ENCODE peak calls at places on chromosomes 6 and 20, in eight cellular contexts. One of them, this sample, is unnamed.

GRCh38 chr20:3680701-3681351 is 984 bp downstream of the ADAM33 start:
- DNase-seq in A549: no peak
- DNase-seq in astrocyte: no peak
- DNase-seq in endothelial cell of umbilical vein: no peak
- DNase-seq in pancreas: no peak
- DNase-seq in MM.1S: no peak
- DNase-seq in hepatocyte: no peak
- DNase-seq in fibroblast of mammary gland: no peak
- DNase-seq in this sample: no peak

GRCh38 chr6:99802396-99803031 is 191.5 kb downstream of the MCHR2 start:
- DNase-seq in A549: no peak
- DNase-seq in astrocyte: no peak
- DNase-seq in endothelial cell of umbilical vein: no peak
- DNase-seq in pancreas: no peak
- DNase-seq in MM.1S: no peak
- DNase-seq in hepatocyte: no peak
- DNase-seq in fibroblast of mammary gland: no peak
- DNase-seq in this sample: no peak

GRCh38 chr6:31690231-31691077 is 9.6 kb upstream of the LY6G5C start:
- DNase-seq in A549: no peak
- DNase-seq in astrocyte: no peak
- DNase-seq in endothelial cell of umbilical vein: peak
- DNase-seq in pancreas: no peak
- DNase-seq in MM.1S: no peak
- DNase-seq in hepatocyte: peak
- DNase-seq in fibroblast of mammary gland: no peak
- DNase-seq in this sample: no peak

GRCh38 chr6:26233608-26234420 is 131.2 kb upstream of the BTN3A2 start:
- DNase-seq in A549: peak
- DNase-seq in astrocyte: peak
- DNase-seq in endothelial cell of umbilical vein: peak
- DNase-seq in pancreas: peak
- DNase-seq in MM.1S: peak
- DNase-seq in hepatocyte: no peak
- DNase-seq in fibroblast of mammary gland: no peak
- DNase-seq in this sample: peak

GRCh38 chr20:36094497-36094896 is 60.0 kb upstream of the EPB41L1 start:
- DNase-seq in A549: peak
- DNase-seq in astrocyte: peak
- DNase-seq in endothelial cell of umbilical vein: peak
- DNase-seq in pancreas: no peak
- DNase-seq in MM.1S: no peak
- DNase-seq in hepatocyte: no peak
- DNase-seq in fibroblast of mammary gland: peak
- DNase-seq in this sample: no peak

GRCh38 chr20:49603209-49603627 is 35.3 kb upstream of the PTGIS start:
- DNase-seq in A549: peak
- DNase-seq in astrocyte: peak
- DNase-seq in endothelial cell of umbilical vein: peak
- DNase-seq in pancreas: no peak
- DNase-seq in MM.1S: no peak
- DNase-seq in hepatocyte: peak
- DNase-seq in fibroblast of mammary gland: peak
- DNase-seq in this sample: no peak

GRCh38 chr6:43712590-43712989 is 25.0 kb upstream of the MRPS18A start:
- DNase-seq in A549: no peak
- DNase-seq in astrocyte: no peak
- DNase-seq in endothelial cell of umbilical vein: no peak
- DNase-seq in pancreas: no peak
- DNase-seq in MM.1S: no peak
- DNase-seq in hepatocyte: no peak
- DNase-seq in fibroblast of mammary gland: no peak
- DNase-seq in this sample: no peak

GRCh38 chr20:22861231-22861980 is 173.7 kb upstream of the SSTR4 start:
- DNase-seq in A549: no peak
- DNase-seq in astrocyte: no peak
- DNase-seq in endothelial cell of umbilical vein: peak
- DNase-seq in pancreas: no peak
- DNase-seq in MM.1S: no peak
- DNase-seq in hepatocyte: no peak
- DNase-seq in fibroblast of mammary gland: peak
- DNase-seq in this sample: no peak

GRCh38 chr6:39688494-39688893 is 36.7 kb downstream of the KIF6 start:
- DNase-seq in A549: no peak
- DNase-seq in astrocyte: peak
- DNase-seq in endothelial cell of umbilical vein: no peak
- DNase-seq in pancreas: no peak
- DNase-seq in MM.1S: no peak
- DNase-seq in hepatocyte: no peak
- DNase-seq in fibroblast of mammary gland: peak
- DNase-seq in this sample: no peak

GRCh38 chr6:32883789-32884188 is 29.8 kb downstream of the PSMB9 start:
- DNase-seq in A549: no peak
- DNase-seq in astrocyte: peak
- DNase-seq in endothelial cell of umbilical vein: no peak
- DNase-seq in pancreas: no peak
- DNase-seq in MM.1S: no peak
- DNase-seq in hepatocyte: peak
- DNase-seq in fibroblast of mammary gland: peak
- DNase-seq in this sample: no peak

GRCh38 chr6:123546537-123546936 is 90.2 kb downstream of the TRDN start:
- DNase-seq in A549: no peak
- DNase-seq in astrocyte: no peak
- DNase-seq in endothelial cell of umbilical vein: no peak
- DNase-seq in pancreas: no peak
- DNase-seq in MM.1S: no peak
- DNase-seq in hepatocyte: no peak
- DNase-seq in fibroblast of mammary gland: no peak
- DNase-seq in this sample: no peak

GRCh38 chr20:10505320-10506226 is 70.5 kb downstream of the SLX4IP start:
- DNase-seq in A549: no peak
- DNase-seq in astrocyte: no peak
- DNase-seq in endothelial cell of umbilical vein: no peak
- DNase-seq in pancreas: no peak
- DNase-seq in MM.1S: no peak
- DNase-seq in hepatocyte: peak
- DNase-seq in fibroblast of mammary gland: peak
- DNase-seq in this sample: no peak

GRCh38 chr6:170291271-170292110 is 613 bp upstream of the DLL1 start:
- DNase-seq in A549: no peak
- DNase-seq in astrocyte: no peak
- DNase-seq in endothelial cell of umbilical vein: peak
- DNase-seq in pancreas: no peak
- DNase-seq in MM.1S: no peak
- DNase-seq in hepatocyte: peak
- DNase-seq in fibroblast of mammary gland: no peak
- DNase-seq in this sample: no peak

GRCh38 chr20:12928755-12929401 is 79.9 kb upstream of the SPTLC3 start:
- DNase-seq in A549: peak
- DNase-seq in astrocyte: peak
- DNase-seq in endothelial cell of umbilical vein: peak
- DNase-seq in pancreas: no peak
- DNase-seq in MM.1S: no peak
- DNase-seq in hepatocyte: no peak
- DNase-seq in fibroblast of mammary gland: peak
- DNase-seq in this sample: no peak

GRCh38 chr20:24762791-24763350 is 186.2 kb upstream of the CST7 start:
- DNase-seq in A549: no peak
- DNase-seq in astrocyte: no peak
- DNase-seq in endothelial cell of umbilical vein: no peak
- DNase-seq in pancreas: peak
- DNase-seq in MM.1S: no peak
- DNase-seq in hepatocyte: no peak
- DNase-seq in fibroblast of mammary gland: no peak
- DNase-seq in this sample: no peak

GRCh38 chr6:81767163-81768000 is 14.9 kb upstream of the TENT5A start:
- DNase-seq in A549: peak
- DNase-seq in astrocyte: peak
- DNase-seq in endothelial cell of umbilical vein: no peak
- DNase-seq in pancreas: no peak
- DNase-seq in MM.1S: no peak
- DNase-seq in hepatocyte: no peak
- DNase-seq in fibroblast of mammary gland: peak
- DNase-seq in this sample: no peak
- H3K4me3 ChIP-seq in A549: peak
- H3K4me3 ChIP-seq in astrocyte: no peak
- H3K4me3 ChIP-seq in endothelial cell of umbilical vein: no peak
- H3K4me3 ChIP-seq in pancreas: no peak
- H3K4me3 ChIP-seq in MM.1S: no peak
- H3K4me3 ChIP-seq in hepatocyte: no peak
- H3K4me3 ChIP-seq in fibroblast of mammary gland: no peak
- H3K4me3 ChIP-seq in this sample: no peak

GRCh38 chr6:125988280-125988679 is 1.9 kb downstream of the TRMT11 start:
- DNase-seq in A549: no peak
- DNase-seq in astrocyte: no peak
- DNase-seq in endothelial cell of umbilical vein: no peak
- DNase-seq in pancreas: no peak
- DNase-seq in MM.1S: no peak
- DNase-seq in hepatocyte: no peak
- DNase-seq in fibroblast of mammary gland: no peak
- DNase-seq in this sample: no peak

GRCh38 chr6:125986956-125987617 is 747 bp downstream of the TRMT11 start:
- DNase-seq in A549: peak
- DNase-seq in astrocyte: peak
- DNase-seq in endothelial cell of umbilical vein: no peak
- DNase-seq in pancreas: no peak
- DNase-seq in MM.1S: peak
- DNase-seq in hepatocyte: peak
- DNase-seq in fibroblast of mammary gland: peak
- DNase-seq in this sample: no peak

GRCh38 chr6:125985967-125986294 is 409 bp upstream of the TRMT11 start:
- DNase-seq in A549: no peak
- DNase-seq in astrocyte: no peak
- DNase-seq in endothelial cell of umbilical vein: no peak
- DNase-seq in pancreas: no peak
- DNase-seq in MM.1S: no peak
- DNase-seq in hepatocyte: no peak
- DNase-seq in fibroblast of mammary gland: no peak
- DNase-seq in this sample: no peak

GRCh38 chr6:125985522-125985921 is 818 bp upstream of the TRMT11 start:
- DNase-seq in A549: no peak
- DNase-seq in astrocyte: no peak
- DNase-seq in endothelial cell of umbilical vein: no peak
- DNase-seq in pancreas: no peak
- DNase-seq in MM.1S: no peak
- DNase-seq in hepatocyte: no peak
- DNase-seq in fibroblast of mammary gland: no peak
- DNase-seq in this sample: no peak

DNA sequence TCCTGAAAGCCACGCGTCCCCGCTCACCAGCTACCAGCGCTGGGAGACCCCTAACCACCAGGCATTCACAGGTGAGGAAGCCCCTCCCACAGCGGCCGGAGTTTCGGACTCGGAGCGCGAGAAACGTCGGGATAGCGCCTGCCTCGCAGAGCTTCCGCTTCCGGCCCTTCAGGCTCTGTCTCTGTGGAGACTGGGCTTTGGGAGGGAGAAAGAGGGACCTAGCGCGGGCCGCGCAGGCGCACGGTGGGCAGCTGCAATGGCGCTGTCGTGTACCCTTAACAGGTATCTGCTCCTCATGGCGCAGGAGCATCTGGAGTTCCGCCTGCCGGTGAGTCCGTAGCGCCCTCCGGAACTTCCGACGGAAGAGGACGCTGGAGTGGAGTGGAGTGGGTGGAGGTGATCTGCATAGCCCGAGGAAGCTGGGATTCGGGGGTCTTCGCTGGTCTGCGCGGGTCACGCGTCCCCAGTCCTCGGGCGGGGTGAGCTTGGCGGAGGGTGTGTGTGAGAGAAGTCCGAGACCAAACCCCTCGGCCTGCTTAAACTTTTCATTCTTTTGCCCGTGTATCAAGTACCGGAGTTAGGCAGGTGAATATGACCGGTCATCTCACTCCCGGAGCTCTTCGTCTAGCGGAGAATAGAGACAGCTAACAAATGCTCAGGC is at the start of gene TRMT11:
- DNase-seq in A549: peak
- DNase-seq in astrocyte: peak
- DNase-seq in endothelial cell of umbilical vein: peak
- DNase-seq in pancreas: peak
- DNase-seq in MM.1S: peak
- DNase-seq in hepatocyte: peak
- DNase-seq in fibroblast of mammary gland: peak
- DNase-seq in this sample: peak
- TF ChIP-seq CTCF in A549: no peak
- TF ChIP-seq CTCF in astrocyte: no peak
- TF ChIP-seq CTCF in endothelial cell of umbilical vein: no peak
- TF ChIP-seq CTCF in pancreas: no peak
- TF ChIP-seq CTCF in MM.1S: no peak
- TF ChIP-seq CTCF in hepatocyte: no peak
- TF ChIP-seq CTCF in fibroblast of mammary gland: no peak
- TF ChIP-seq CTCF in this sample: peak

DNA sequence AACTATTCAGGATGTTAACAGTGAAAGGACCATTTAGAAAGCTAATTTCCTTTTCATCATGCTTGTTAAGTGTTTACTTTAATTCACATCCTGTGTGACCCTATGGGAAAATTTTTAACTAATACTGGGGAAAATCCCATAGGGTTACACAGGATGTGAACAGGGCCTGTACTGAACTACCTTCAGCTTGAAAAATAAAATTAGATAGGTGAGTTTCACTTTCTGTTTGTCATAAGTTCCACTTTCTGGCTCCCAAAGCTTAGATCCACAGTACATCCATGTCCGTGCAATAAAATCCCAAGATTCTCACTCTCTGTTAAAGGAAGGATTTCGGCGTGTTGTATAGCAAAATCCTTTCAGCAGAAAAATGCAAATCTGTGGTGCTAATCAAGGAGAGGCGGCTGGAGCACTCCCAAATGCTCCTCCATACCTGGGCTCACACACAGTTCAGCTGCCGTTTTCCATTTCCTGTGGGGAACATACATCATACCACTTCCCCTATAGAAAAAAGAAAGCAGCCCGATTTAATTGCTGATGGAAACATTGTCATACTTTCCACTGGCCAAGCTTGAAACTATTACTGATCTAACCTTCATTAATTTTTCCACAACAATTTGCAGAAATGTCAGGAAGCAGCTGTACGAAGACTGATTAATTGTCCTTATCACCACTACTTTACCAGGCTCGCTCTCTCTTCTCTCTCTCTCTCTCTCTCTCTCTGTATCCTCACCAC is 125.2 kb downstream of the HIVEP2 start:
- DNase-seq in A549: no peak
- DNase-seq in astrocyte: peak
- DNase-seq in endothelial cell of umbilical vein: peak
- DNase-seq in pancreas: no peak
- DNase-seq in MM.1S: peak
- DNase-seq in hepatocyte: no peak
- DNase-seq in fibroblast of mammary gland: peak
- DNase-seq in this sample: peak
- H3K4me3 ChIP-seq in A549: no peak
- H3K4me3 ChIP-seq in astrocyte: peak
- H3K4me3 ChIP-seq in endothelial cell of umbilical vein: peak
- H3K4me3 ChIP-seq in pancreas: no peak
- H3K4me3 ChIP-seq in MM.1S: peak
- H3K4me3 ChIP-seq in hepatocyte: no peak
- H3K4me3 ChIP-seq in fibroblast of mammary gland: peak
- H3K4me3 ChIP-seq in this sample: peak

DNA sequence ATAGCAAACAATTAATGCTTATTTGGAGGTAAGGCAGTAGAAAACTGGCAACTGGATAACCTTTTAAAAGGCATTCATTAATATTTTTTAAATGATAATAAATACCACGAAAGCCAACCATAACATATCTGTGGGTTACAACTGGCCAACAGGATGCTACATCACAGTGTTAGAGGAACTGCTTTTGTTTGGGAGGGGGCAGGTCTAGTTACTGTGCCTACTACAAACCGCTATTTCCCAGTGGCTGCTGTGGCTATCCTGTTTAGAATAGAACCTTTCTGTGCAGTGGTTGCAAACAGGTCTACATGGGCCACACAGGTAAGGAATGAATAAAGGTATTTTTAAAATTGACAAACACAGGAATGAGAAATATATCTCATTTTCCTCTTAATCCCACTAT is 976 bp downstream of the PIGT start:
- DNase-seq in A549: no peak
- DNase-seq in astrocyte: no peak
- DNase-seq in endothelial cell of umbilical vein: no peak
- DNase-seq in pancreas: no peak
- DNase-seq in MM.1S: no peak
- DNase-seq in hepatocyte: no peak
- DNase-seq in fibroblast of mammary gland: no peak
- DNase-seq in this sample: no peak
- TF ChIP-seq CTCF in A549: no peak
- TF ChIP-seq CTCF in astrocyte: no peak
- TF ChIP-seq CTCF in endothelial cell of umbilical vein: no peak
- TF ChIP-seq CTCF in pancreas: no peak
- TF ChIP-seq CTCF in MM.1S: no peak
- TF ChIP-seq CTCF in hepatocyte: no peak
- TF ChIP-seq CTCF in fibroblast of mammary gland: no peak
- TF ChIP-seq CTCF in this sample: no peak

This sample was measured in GM06990.